ENCODE peak calls at places on chromosome 22, in four cellular contexts. B is psoas muscle, N is midbrain, T is kidney tubule cell. U is an unnamed sample.

GRCh38 chr22:38835888-38836301 is 7.9 kb downstream of the NPTXR start:
- DNase-seq in B (no peak), N (no peak), T (no peak), U (no peak)

GRCh38 chr22:17501679-17502285 is 61.5 kb upstream of the SLC25A18 start:
- DNase-seq in B (no peak), N (peak), T (peak), U (no peak)

GRCh38 chr22:19610518-19611253 is 86.5 kb upstream of the CLDN5 start:
- DNase-seq in B (no peak), N (no peak), T (no peak), U (no peak)

GRCh38 chr22:44807915-44808690 is 55.7 kb downstream of the ARHGAP8 start:
- DNase-seq in B (no peak), N (no peak), T (no peak), U (no peak)

GRCh38 chr22:28314959-28315358 is 364.7 kb downstream of the TTC28 start:
- DNase-seq in B (no peak), N (no peak), T (no peak), U (no peak)

GRCh38 chr22:50506611-50507420 is 686 bp downstream of the LMF2 start:
- DNase-seq in B (no peak), N (no peak), T (peak), U (no peak)

GRCh38 chr22:38971202-38971601 is 10.9 kb upstream of the APOBEC3B start:
- DNase-seq in B (no peak), N (no peak), T (no peak), U (no peak)

GRCh38 chr22:39343259-39344045 is 6.3 kb upstream of the SYNGR1 start:
- DNase-seq in B (no peak), N (peak), T (peak), U (peak)

GRCh38 chr22:40739723-40740122 is 60.4 kb downstream of the MCHR1 start:
- DNase-seq in B (no peak), N (no peak), T (peak), U (no peak)

GRCh38 chr22:35439365-35439717 is 39.4 kb downstream of the MCM5 start:
- DNase-seq in B (no peak), N (no peak), T (no peak), U (no peak)

GRCh38 chr22:30351226-30351625 is 5.5 kb downstream of the SF3A1 start:
- DNase-seq in B (no peak), N (no peak), T (no peak), U (no peak)

GRCh38 chr22:30186535-30186934 is 60.0 kb downstream of the LIF start:
- DNase-seq in B (no peak), N (no peak), T (no peak), U (no peak)

GRCh38 chr22:38415046-38415445 is 40.0 kb downstream of the KCNJ4 start:
- DNase-seq in B (no peak), N (no peak), T (no peak), U (peak)

GRCh38 chr22:27329471-27329870 is 472.1 kb downstream of the MN1 start:
- DNase-seq in B (no peak), N (no peak), T (no peak), U (no peak)

GRCh38 chr22:39999144-39999757 is 4.5 kb downstream of the FAM83F start:
- DNase-seq in B (no peak), N (no peak), T (peak), U (no peak)

GRCh38 chr22:42969348-42969975 is 45.5 kb downstream of the PACSIN2 start:
- DNase-seq in B (no peak), N (no peak), T (peak), U (no peak)

GRCh38 chr22:32205974-32206773 is 1.3 kb upstream of the RFPL2 start:
- DNase-seq in B (no peak), N (no peak), T (no peak), U (no peak)

GRCh38 chr22:23163665-23164064 is 16.6 kb upstream of the BCR start:
- DNase-seq in B (peak), N (peak), T (no peak), U (no peak)

GRCh38 chr22:18983120-18983651 is 47.1 kb upstream of the PRODH start:
- DNase-seq in B (no peak), N (no peak), T (no peak), U (no peak)

GRCh38 chr22:48450188-48450825 is 1377.4 kb downstream of the BRD1 start:
- DNase-seq in B (no peak), N (no peak), T (no peak), U (peak)

GRCh38 chr22:49632199-49633009 is 195.3 kb downstream of the BRD1 start:
- DNase-seq in B (peak), N (peak), T (peak), U (no peak)

GRCh38 chr22:23119492-23120414 is 22.0 kb downstream of the RSPH14 start:
- DNase-seq in B (no peak), N (no peak), T (no peak), U (no peak)

GRCh38 chr22:48228468-48228867 is 1466.0 kb downstream of the TBC1D22A start:
- DNase-seq in B (no peak), N (no peak), T (no peak), U (no peak)

GRCh38 chr22:41595703-41596102 is 6.1 kb upstream of the PMM1 start:
- DNase-seq in B (no peak), N (no peak), T (no peak), U (no peak)

GRCh38 chr22:37741312-37741795 is 44.5 kb downstream of the TRIOBP start:
- DNase-seq in B (peak), N (no peak), T (peak), U (peak)

GRCh38 chr22:39319284-39320170 is at the start of gene RPL3:
- DNase-seq in B (peak), N (peak), T (peak), U (peak)

GRCh38 chr22:20204281-20204680 is 53.4 kb upstream of the CCDC188 start:
- DNase-seq in B (no peak), N (no peak), T (no peak), U (no peak)

GRCh38 chr22:19275919-19276600 is 15.5 kb downstream of the CLTCL1 start:
- DNase-seq in B (no peak), N (no peak), T (no peak), U (no peak)

GRCh38 chr22:38191115-38191514 is 9.5 kb upstream of the PLA2G6 start:
- DNase-seq in B (no peak), N (no peak), T (no peak), U (no peak)

GRCh38 chr22:37714634-37715033 is 17.8 kb downstream of the TRIOBP start:
- DNase-seq in B (no peak), N (no peak), T (no peak), U (no peak)

GRCh38 chr22:41862160-41862529 is 29.2 kb downstream of the SREBF2 start:
- DNase-seq in B (no peak), N (no peak), T (peak), U (no peak)

GRCh38 chr22:47000256-47000655 is 237.8 kb downstream of the TBC1D22A start:
- DNase-seq in B (no peak), N (no peak), T (no peak), U (no peak)

GRCh38 chr22:20964090-20964798 is 2.8 kb upstream of the AIFM3 start:
- DNase-seq in B (no peak), N (no peak), T (no peak), U (no peak)

GRCh38 chr22:29972121-29972520 is 89.1 kb downstream of the MTMR3 start:
- DNase-seq in B (no peak), N (no peak), T (no peak), U (no peak)

GRCh38 chr22:29311468-29312217 is 3.9 kb downstream of the RASL10A start:
- DNase-seq in B (no peak), N (peak), T (no peak), U (peak)

GRCh38 chr22:41352058-41352457 is 29.7 kb upstream of the TEF start:
- DNase-seq in B (no peak), N (no peak), T (peak), U (no peak)

GRCh38 chr22:19167106-19167869 is 11.2 kb downstream of the SLC25A1 start:
- DNase-seq in B (no peak), N (no peak), T (no peak), U (no peak)

GRCh38 chr22:36817429-36817783 is 571 bp upstream of the PVALB start:
- DNase-seq in B (no peak), N (no peak), T (no peak), U (no peak)

GRCh38 chr22:23187871-23188700 is 7.8 kb downstream of the BCR start:
- DNase-seq in B (no peak), N (peak), T (peak), U (peak)

GRCh38 chr22:48574776-48575566 is 1252.7 kb downstream of the BRD1 start:
- DNase-seq in B (peak), N (peak), T (peak), U (no peak)